ENCODE peak calls at places on chromosomes 2 and 18, in nine cellular contexts. E, R, O, H, K, D, M, Q and L are unnamed samples.

GRCh38 chr2:165681841-165682240 is 112.2 kb downstream of the GALNT3 start:
- DNase-seq in K (no peak), E (no peak), Q (no peak), M (no peak), H (no peak), O (no peak), R (no peak), D (no peak), L (no peak)

GRCh38 chr2:227414846-227415245 is 27.1 kb upstream of the SCYGR1 start:
- DNase-seq in H (no peak), K (no peak), R (peak; percentile 81), O (no peak), E (no peak), D (no peak), M (no peak), Q (no peak), L (peak; percentile 32)

GRCh38 chr18:449374-449773 is 51.1 kb downstream of the COLEC12 start:
- DNase-seq in R (no peak), H (peak; percentile 74), E (no peak), M (no peak), K (no peak), O (no peak), D (peak; percentile 77), Q (peak; percentile 39), L (no peak)

GRCh38 chr2:195763866-195764265 is 106.8 kb downstream of the SLC39A10 start:
- DNase-seq in Q (no peak), E (no peak), R (no peak), D (no peak), H (no peak), K (no peak), O (no peak), M (no peak), L (no peak)

GRCh38 chr2:54773838-54774237 is 50.4 kb downstream of the EML6 start:
- DNase-seq in E (no peak), H (no peak), K (no peak), O (no peak), R (no peak), D (no peak), Q (no peak), M (no peak), L (no peak)

GRCh38 chr2:74391209-74391579 is 11.1 kb upstream of the DCTN1 start:
- DNase-seq in H (no peak), O (no peak), K (no peak), Q (peak; percentile 36), D (no peak), R (no peak), E (peak; percentile 39), M (no peak), L (peak; percentile 29)

GRCh38 chr2:98359986-98360385 is 13.7 kb downstream of the CNGA3 start:
- DNase-seq in K (no peak), D (no peak), Q (no peak), O (no peak), R (no peak), E (no peak), M (no peak), H (no peak), L (peak; percentile 35)

GRCh38 chr2:8539743-8540551 is 141.9 kb upstream of the ID2 start:
- DNase-seq in K (peak; percentile 76), R (no peak), Q (peak; percentile 78), M (peak; percentile 55), E (peak; percentile 59), D (no peak), O (no peak), H (peak; percentile 68), L (peak; percentile 7)

DNA sequence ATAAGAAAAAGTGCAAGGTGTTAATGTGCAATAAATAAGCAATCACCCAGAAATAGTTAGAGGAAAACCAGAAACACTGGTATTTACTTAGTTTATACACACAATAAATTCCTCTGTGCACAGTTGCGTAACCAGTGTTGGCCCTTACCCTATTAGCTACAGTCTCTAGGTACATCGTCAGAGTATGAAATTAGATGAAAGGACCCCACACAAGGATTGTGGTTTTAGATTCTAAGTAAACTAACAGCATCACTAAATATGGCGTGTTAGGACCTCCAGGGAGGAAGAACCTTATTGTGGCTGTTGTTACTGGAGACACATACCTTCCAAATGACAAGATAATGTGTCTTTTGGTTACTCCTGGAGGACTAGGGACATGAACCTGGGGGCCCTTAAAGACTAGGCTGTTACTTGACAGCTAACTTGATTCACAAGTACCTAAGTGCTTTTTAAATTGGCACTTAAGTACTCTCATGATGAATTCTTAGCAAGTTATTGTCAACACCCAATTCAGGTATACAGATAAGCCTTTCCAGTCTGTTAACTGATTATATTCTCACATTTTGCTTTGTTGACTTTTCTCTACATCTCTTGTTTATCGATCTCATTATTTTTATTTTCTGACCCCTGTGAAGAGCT is 115.3 kb downstream of the FEZ2 start:
- DNase-seq in K (no peak), H (no peak), D (no peak), M (no peak), O (no peak), R (no peak), E (no peak), Q (peak; percentile 49), L (no peak)
- TF ChIP-seq CTCF in K (no peak), H (no peak), D (no peak), M (no peak), O (no peak), R (no peak), E (no peak), Q (no peak), L (no peak)

GRCh38 chr18:36312806-36313395 is 15.4 kb downstream of the FHOD3 start:
- DNase-seq in K (no peak), O (no peak), E (peak; percentile 94), D (no peak), M (no peak), Q (no peak), R (no peak), H (no peak), L (no peak)

GRCh38 chr18:36315736-36316135 is 18.2 kb downstream of the FHOD3 start:
- DNase-seq in M (no peak), Q (no peak), K (no peak), R (no peak), O (no peak), E (peak; percentile 70), H (no peak), D (no peak), L (no peak)

GRCh38 chr18:36314754-36315153 is 17.2 kb downstream of the FHOD3 start:
- DNase-seq in Q (no peak), M (no peak), H (no peak), O (no peak), R (peak; percentile 53), E (no peak), D (no peak), K (no peak), L (no peak)

GRCh38 chr18:36316246-36316645 is 18.7 kb downstream of the FHOD3 start:
- DNase-seq in E (no peak), D (no peak), O (no peak), M (no peak), R (no peak), K (no peak), Q (no peak), H (no peak), L (no peak)

GRCh38 chr18:36314098-36314497 is 16.6 kb downstream of the FHOD3 start:
- DNase-seq in H (no peak), O (no peak), R (no peak), E (peak; percentile 80), K (no peak), M (no peak), Q (no peak), D (no peak), L (no peak)
- H3K27ac ChIP-seq in H (no peak overlapping the region), O (no peak overlapping the region), R (no peak overlapping the region), E (peak overlapping the region; percentile 73), K (no peak overlapping the region), M (no peak overlapping the region), Q (no peak overlapping the region), D (no peak overlapping the region), L (peak overlapping the region; percentile 32)

DNA sequence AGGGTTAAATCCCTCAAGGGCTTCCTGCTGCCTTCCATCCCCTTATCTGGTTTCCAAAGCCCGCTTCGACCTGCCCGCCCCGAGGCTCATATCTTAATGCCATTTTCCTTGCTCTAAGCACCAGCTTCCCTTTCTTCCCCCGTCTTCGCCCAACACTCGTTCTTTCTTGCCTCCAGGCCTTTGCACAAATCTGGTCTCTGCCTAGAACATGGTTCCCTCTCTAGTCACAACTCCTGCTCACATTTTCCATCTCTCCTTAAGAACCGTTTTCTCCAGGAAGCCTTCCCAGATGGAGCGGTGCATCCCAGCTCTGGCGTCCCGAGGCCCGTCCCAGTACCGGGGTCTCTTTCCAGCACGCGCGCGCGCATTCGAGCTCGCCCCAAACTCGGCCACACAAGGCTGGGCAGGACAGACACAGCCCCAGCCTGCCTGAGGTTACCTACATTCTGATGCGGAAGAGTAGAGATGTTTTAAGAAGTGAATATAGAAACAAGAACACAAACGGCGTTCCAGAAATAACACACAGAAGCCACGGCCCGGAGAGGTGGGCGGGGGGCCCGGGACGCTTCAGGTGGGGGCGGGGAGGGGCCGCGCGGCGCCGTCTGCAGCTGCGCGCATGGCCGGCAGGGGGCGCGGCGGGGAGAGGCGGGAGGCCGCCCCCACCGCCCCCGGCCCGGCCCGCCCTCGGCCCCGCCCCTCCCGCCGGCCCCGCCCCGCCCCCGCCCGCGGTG is at the start of gene DGKD:
- DNase-seq in K (peak; percentile 77), Q (peak; percentile 86), M (peak; percentile 87), O (no peak), E (peak; percentile 57), R (no peak), H (peak; percentile 69), D (peak; percentile 85), L (peak; percentile 78)
- TF ChIP-seq CTCF in K (no peak), Q (peak; percentile 59), M (peak; percentile 64), O (no peak), E (peak; percentile 25), R (peak; percentile 17), H (peak; percentile 91), D (no peak), L (peak; percentile 74)

GRCh38 chr2:100887713-100888112 is 67.8 kb downstream of the NPAS2 start:
- DNase-seq in K (no peak), E (no peak), D (no peak), M (no peak), R (no peak), H (peak; percentile 36), Q (no peak), O (no peak), L (no peak)

GRCh38 chr2:100889286-100889685 is 69.3 kb downstream of the NPAS2 start:
- DNase-seq in R (no peak), E (no peak), D (no peak), M (no peak), K (no peak), Q (no peak), O (no peak), H (no peak), L (no peak)

GRCh38 chr2:100887039-100887578 is 67.2 kb downstream of the NPAS2 start:
- DNase-seq in R (no peak), M (no peak), Q (no peak), E (no peak), D (no peak), H (no peak), K (no peak), O (no peak), L (no peak)

GRCh38 chr2:100886054-100886453 is 66.1 kb downstream of the NPAS2 start:
- DNase-seq in H (no peak), O (no peak), D (no peak), Q (no peak), K (no peak), M (no peak), R (no peak), E (no peak), L (no peak)

DNA sequence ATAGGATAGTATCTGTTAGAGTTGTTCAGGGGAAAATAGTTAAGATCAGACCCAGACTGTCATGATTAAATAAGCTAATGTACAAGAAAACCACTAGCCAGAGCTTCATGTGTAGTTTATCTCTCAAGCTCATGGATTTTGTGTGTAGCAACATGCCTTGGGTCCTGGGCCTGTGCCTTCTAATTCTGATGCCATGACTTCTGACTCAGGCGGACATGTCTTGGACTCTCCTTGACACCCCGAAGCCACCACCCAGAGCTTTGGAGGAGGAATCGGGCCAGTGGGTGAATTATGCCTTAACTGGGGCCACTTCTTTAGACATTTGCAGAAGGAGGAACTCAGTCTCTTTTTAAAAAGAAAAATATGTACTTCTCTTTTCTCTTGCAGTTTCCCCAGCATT is 68.7 kb downstream of the NPAS2 start:
- DNase-seq in O (no peak), D (no peak), H (no peak), M (no peak), E (no peak), R (no peak), K (no peak), Q (no peak), L (no peak)
- H3K27ac ChIP-seq in O (no peak overlapping the region), D (no peak overlapping the region), H (no peak overlapping the region), M (no peak overlapping the region), E (no peak overlapping the region), R (no peak overlapping the region), K (no peak overlapping the region), Q (no peak overlapping the region), L (no peak overlapping the region)